ENCODE peak calls at places on chromosomes 16 and 17, in six cellular contexts. O, B, L, K, J and P are unnamed samples.

GRCh38 chr17:40536731-40537171 is 28.5 kb downstream of the CCR7 start:
- DNase-seq in J (no peak), B (no peak), O (peak; percentile 75), L (no peak), K (no peak), P (no peak)

GRCh38 chr16:85390511-85391174 is 222.5 kb upstream of the GSE1 start:
- DNase-seq in B (peak; percentile 42), K (peak; percentile 95), O (peak; percentile 95), J (no peak), L (no peak), P (no peak)

GRCh38 chr17:10729334-10730193 is at the start of gene TMEM220:
- DNase-seq in L (peak; percentile 91), K (peak; percentile 82), J (peak; percentile 66), B (peak; percentile 87), O (peak; percentile 59), P (peak; percentile 87)

GRCh38 chr17:75645889-75646625 is 12.8 kb downstream of the SMIM5 start:
- DNase-seq in L (peak; percentile 60), B (peak; percentile 43), K (no peak), J (no peak), O (no peak), P (peak; percentile 86)

GRCh38 chr16:65728172-65728571 is 606.3 kb upstream of the CDH11 start:
- DNase-seq in J (peak; percentile 78), B (no peak), O (no peak), L (peak; percentile 49), K (no peak), P (peak; percentile 86)

GRCh38 chr16:54342966-54343365 is 56.4 kb upstream of the IRX3 start:
- DNase-seq in L (no peak), B (no peak), J (no peak), K (no peak), O (no peak), P (no peak)

GRCh38 chr17:43477832-43478634 is 5.7 kb upstream of the DHX8 start:
- DNase-seq in L (no peak), O (no peak), K (no peak), J (no peak), B (no peak), P (no peak)

GRCh38 chr17:75131278-75132017 is at the start of gene NT5C:
- DNase-seq in K (peak; percentile 80), L (peak; percentile 93), J (peak; percentile 82), O (peak; percentile 61), B (peak; percentile 91), P (peak; percentile 91)

GRCh38 chr17:74176546-74177001 is 26.9 kb upstream of the RPL38 start:
- DNase-seq in L (peak; percentile 84), K (peak; percentile 65), B (peak; percentile 85), J (peak; percentile 63), O (peak; percentile 48), P (peak; percentile 85)

GRCh38 chr17:58172369-58173071 is 5.7 kb downstream of the OR4D2 start:
- DNase-seq in K (peak; percentile 10), L (peak; percentile 85), J (peak; percentile 6), O (peak; percentile 4), B (no peak), P (peak; percentile 91)

GRCh38 chr17:4970273-4970672 is 2.7 kb upstream of the SPAG7 start:
- DNase-seq in B (no peak), L (no peak), J (no peak), K (no peak), O (no peak), P (no peak)

GRCh38 chr17:64232466-64233262 is 30.4 kb downstream of the TEX2 start:
- DNase-seq in L (no peak), O (no peak), K (no peak), J (no peak), B (no peak), P (no peak)

GRCh38 chr16:14322186-14322585 is 251.1 kb downstream of the MRTFB start:
- DNase-seq in B (no peak), J (no peak), L (no peak), K (no peak), O (no peak), P (no peak)

GRCh38 chr17:42642377-42642776 is 16.7 kb upstream of the TUBG2 start:
- DNase-seq in O (no peak), B (no peak), L (peak; percentile 68), K (no peak), J (peak; percentile 26), P (no peak)

GRCh38 chr17:4771519-4772234 is at the start of gene TM4SF5:
- DNase-seq in L (no peak), B (no peak), O (no peak), J (no peak), K (no peak), P (no peak)

GRCh38 chr17:76121932-76122383 is 18.4 kb upstream of the EXOC7 start:
- DNase-seq in L (no peak), B (peak; percentile 79), J (no peak), K (no peak), O (no peak), P (peak; percentile 47)

GRCh38 chr17:61149862-61150362 is 249.7 kb upstream of the TBX2 start:
- DNase-seq in L (no peak), J (no peak), B (no peak), O (no peak), K (no peak), P (no peak)

GRCh38 chr17:75125984-75126383 is 5.6 kb downstream of the NT5C start:
- DNase-seq in B (no peak), O (no peak), J (no peak), L (peak; percentile 63), K (no peak), P (peak; percentile 61)

GRCh38 chr17:63546308-63547082 is 3.8 kb upstream of the DCAF7 start:
- DNase-seq in J (no peak), B (no peak), L (no peak), K (no peak), O (no peak), P (no peak)

GRCh38 chr16:50248845-50249244 is 17.5 kb upstream of the ADCY7 start:
- DNase-seq in K (no peak), L (no peak), J (no peak), O (no peak), B (no peak), P (peak; percentile 31)

GRCh38 chr17:33506889-33507650 is 214.0 kb upstream of the ASIC2 start:
- DNase-seq in J (no peak), K (peak; percentile 87), L (no peak), B (no peak), O (no peak), P (peak; percentile 41)

DNA sequence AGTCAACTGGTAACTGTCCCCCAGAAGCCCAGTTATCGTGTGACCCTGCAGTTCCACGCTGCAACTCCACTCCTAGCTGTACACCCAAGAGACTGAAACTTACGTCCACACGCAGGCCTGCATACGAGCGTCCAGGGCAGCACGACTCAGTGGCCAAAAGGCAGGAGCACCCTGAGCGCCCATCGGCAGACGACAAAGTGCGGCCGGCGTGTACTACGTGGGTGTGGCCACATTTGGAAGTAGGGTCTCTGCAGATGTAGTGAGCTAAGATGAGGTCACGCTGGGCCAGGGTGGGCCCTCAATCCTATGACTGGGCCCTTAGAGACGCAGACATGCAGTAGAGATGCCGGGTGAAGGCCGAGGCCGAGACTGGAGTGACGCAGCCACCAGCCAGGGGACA is 13.5 kb downstream of the GALNS start:
- DNase-seq in B (no peak), O (no peak), K (no peak), L (no peak), J (no peak), P (no peak)
- H2BK15ac ChIP-seq in B (no peak overlapping the region), O (no peak overlapping the region), K (no peak overlapping the region), L (no peak overlapping the region), J (no peak overlapping the region), P (no peak overlapping the region)

DNA sequence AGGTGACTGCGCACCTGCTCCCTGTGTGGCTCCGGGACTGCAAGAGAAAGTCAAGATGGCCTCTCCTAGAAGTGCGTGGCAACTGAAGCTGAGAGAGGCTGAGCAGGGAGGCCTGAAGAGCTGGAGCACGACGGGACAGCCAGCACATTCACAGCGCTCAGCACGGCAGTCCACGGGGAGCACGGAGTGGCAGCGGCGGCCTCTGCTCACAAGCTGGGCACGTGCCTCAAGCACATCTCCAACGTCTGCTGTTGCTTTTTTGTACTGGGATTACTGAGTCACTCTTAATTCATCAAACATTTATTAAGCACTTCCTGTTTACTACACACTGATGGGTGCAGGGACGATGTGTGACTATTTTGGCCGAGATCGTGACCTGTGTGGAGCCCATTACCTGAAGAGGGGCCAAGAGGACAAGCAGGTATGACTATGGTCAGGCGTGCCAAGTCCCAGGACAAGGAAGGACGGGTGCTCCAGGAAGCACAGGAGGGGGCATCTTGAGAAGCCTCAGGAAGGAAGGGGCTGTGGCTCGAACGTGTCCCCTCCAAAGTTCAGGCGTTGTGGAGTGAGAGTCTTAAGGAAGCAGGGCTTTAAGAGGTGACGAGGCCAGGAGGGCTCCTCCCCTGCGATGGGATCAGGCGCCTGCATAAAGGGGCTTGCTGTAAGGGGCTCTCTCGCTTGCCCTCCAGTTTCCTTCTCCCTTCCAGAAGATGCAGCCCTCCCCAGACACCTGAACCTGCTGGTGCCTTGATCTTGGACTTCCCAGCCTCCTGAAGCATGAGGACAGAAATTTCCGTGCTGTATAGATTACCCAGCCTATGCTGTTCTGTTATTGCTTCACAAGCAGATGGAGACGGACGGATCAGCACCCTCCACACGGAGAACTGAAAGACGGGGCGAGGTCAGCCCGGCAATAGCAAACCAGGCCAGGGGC is 105.8 kb downstream of the ADCY9 start:
- DNase-seq in K (no peak), J (no peak), O (no peak), B (no peak), L (no peak), P (no peak)
- H2BK15ac ChIP-seq in K (no peak overlapping the region), J (peak overlapping the region; percentile 27), O (peak overlapping the region; percentile 98), B (no peak overlapping the region), L (no peak overlapping the region), P (no peak overlapping the region)

GRCh38 chr17:8577868-8578267 is 52.7 kb downstream of the MYH10 start:
- DNase-seq in O (no peak), B (no peak), K (no peak), J (no peak), L (no peak), P (no peak)
- H2BK15ac ChIP-seq in O (no peak overlapping the region), B (no peak overlapping the region), K (no peak overlapping the region), J (no peak overlapping the region), L (no peak overlapping the region), P (no peak overlapping the region)

GRCh38 chr17:44541884-44542581 is 15.3 kb upstream of the FZD2 start:
- DNase-seq in J (no peak), B (peak; percentile 77), O (no peak), K (no peak), L (peak; percentile 77), P (peak; percentile 79)
- H2BK15ac ChIP-seq in J (peak overlapping the region; percentile 63), B (no peak overlapping the region), O (peak overlapping the region; percentile 100), K (peak overlapping the region; percentile 100), L (no peak overlapping the region), P (peak overlapping the region; percentile 27)

GRCh38 chr17:82944990-82945389 is 105.2 kb upstream of the ZNF750 start:
- DNase-seq in B (no peak), K (no peak), L (no peak), O (no peak), J (no peak), P (no peak)
- H2BK15ac ChIP-seq in B (no peak overlapping the region), K (no peak overlapping the region), L (no peak overlapping the region), O (no peak overlapping the region), J (no peak overlapping the region), P (no peak overlapping the region)

DNA sequence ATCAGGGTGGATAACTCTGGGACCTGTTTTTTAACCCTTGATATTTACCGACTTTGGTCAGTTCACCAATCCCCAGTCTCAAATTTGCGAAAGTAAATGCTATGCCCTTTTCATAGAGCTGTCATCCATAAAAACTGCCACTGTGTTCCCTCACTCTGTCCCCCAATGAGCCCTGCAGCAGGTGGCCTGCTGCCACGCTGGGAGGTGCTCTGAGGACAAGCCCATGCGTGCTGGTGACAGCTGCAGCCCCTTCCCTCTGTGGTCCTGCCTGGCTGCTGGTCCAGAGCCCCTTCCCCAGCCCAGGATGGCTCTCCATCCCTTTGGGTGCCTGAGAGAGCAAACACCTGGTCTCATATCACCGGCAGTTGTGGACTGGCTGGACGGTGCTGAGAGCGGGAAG is 28.1 kb upstream of the RPTOR start:
- DNase-seq in O (no peak), B (no peak), K (no peak), L (no peak), J (no peak), P (no peak)
- H2BK15ac ChIP-seq in O (no peak overlapping the region), B (no peak overlapping the region), K (no peak overlapping the region), L (no peak overlapping the region), J (peak overlapping the region; percentile 37), P (no peak overlapping the region)